ENCODE peak calls at places on chromosomes 7 and 10, in ten cellular contexts. One of them, this sample, is unnamed.

GRCh38 chr10:8487346-8487745 is 432.9 kb downstream of the GATA3 start:
- DNase-seq in endothelial cell of umbilical vein: no peak
- DNase-seq in colonic mucosa: no peak
- DNase-seq in kidney epithelial cell: no peak
- DNase-seq in HCT116: no peak
- DNase-seq in GM23338: no peak
- DNase-seq in osteoblast: no peak
- DNase-seq in transverse colon: no peak
- DNase-seq in heart left ventricle: no peak
- DNase-seq in psoas muscle: no peak
- DNase-seq in this sample: no peak

GRCh38 chr7:158409120-158409519 is 178.5 kb downstream of the PTPRN2 start:
- DNase-seq in colonic mucosa: no peak
- DNase-seq in GM23338: no peak
- DNase-seq in endothelial cell of umbilical vein: no peak
- DNase-seq in kidney epithelial cell: no peak
- DNase-seq in heart left ventricle: no peak
- DNase-seq in HCT116: no peak
- DNase-seq in psoas muscle: no peak
- DNase-seq in osteoblast: no peak
- DNase-seq in transverse colon: no peak
- DNase-seq in this sample: no peak

GRCh38 chr10:132786529-132787252 is 744 bp upstream of the NKX6-2 start:
- DNase-seq in endothelial cell of umbilical vein: no peak
- DNase-seq in kidney epithelial cell: no peak
- DNase-seq in colonic mucosa: no peak
- DNase-seq in HCT116: no peak
- DNase-seq in psoas muscle: no peak
- DNase-seq in transverse colon: no peak
- DNase-seq in heart left ventricle: no peak
- DNase-seq in GM23338: no peak
- DNase-seq in osteoblast: peak; percentile 91
- DNase-seq in this sample: peak; percentile 81

GRCh38 chr7:105759670-105760548 is 116.5 kb downstream of the ATXN7L1 start:
- DNase-seq in heart left ventricle: peak; percentile 16
- DNase-seq in HCT116: peak; percentile 45
- DNase-seq in GM23338: peak; percentile 77
- DNase-seq in kidney epithelial cell: no peak
- DNase-seq in transverse colon: peak; percentile 51
- DNase-seq in psoas muscle: no peak
- DNase-seq in osteoblast: no peak
- DNase-seq in endothelial cell of umbilical vein: peak; percentile 64
- DNase-seq in colonic mucosa: peak; percentile 63
- DNase-seq in this sample: no peak

GRCh38 chr7:151694828-151695580 is 175.3 kb upstream of the RHEB start:
- DNase-seq in endothelial cell of umbilical vein: no peak
- DNase-seq in colonic mucosa: peak; percentile 57
- DNase-seq in kidney epithelial cell: no peak
- DNase-seq in heart left ventricle: peak; percentile 84
- DNase-seq in HCT116: no peak
- DNase-seq in GM23338: no peak
- DNase-seq in transverse colon: no peak
- DNase-seq in osteoblast: peak; percentile 62
- DNase-seq in psoas muscle: peak; percentile 92
- DNase-seq in this sample: no peak

GRCh38 chr7:104059103-104059502 is 69.6 kb upstream of the RELN start:
- DNase-seq in HCT116: no peak
- DNase-seq in endothelial cell of umbilical vein: no peak
- DNase-seq in osteoblast: no peak
- DNase-seq in kidney epithelial cell: no peak
- DNase-seq in psoas muscle: no peak
- DNase-seq in colonic mucosa: no peak
- DNase-seq in transverse colon: no peak
- DNase-seq in heart left ventricle: no peak
- DNase-seq in GM23338: peak; percentile 14
- DNase-seq in this sample: no peak

GRCh38 chr7:5359344-5359743 is 64.3 kb downstream of the TNRC18 start:
- DNase-seq in kidney epithelial cell: no peak
- DNase-seq in HCT116: no peak
- DNase-seq in heart left ventricle: no peak
- DNase-seq in psoas muscle: no peak
- DNase-seq in GM23338: no peak
- DNase-seq in transverse colon: no peak
- DNase-seq in endothelial cell of umbilical vein: no peak
- DNase-seq in osteoblast: peak; percentile 72
- DNase-seq in colonic mucosa: no peak
- DNase-seq in this sample: no peak

GRCh38 chr7:2645274-2645868 is 13.6 kb downstream of the TTYH3 start:
- DNase-seq in GM23338: peak; percentile 60
- DNase-seq in psoas muscle: peak; percentile 59
- DNase-seq in HCT116: no peak
- DNase-seq in transverse colon: no peak
- DNase-seq in colonic mucosa: no peak
- DNase-seq in osteoblast: peak; percentile 91
- DNase-seq in endothelial cell of umbilical vein: no peak
- DNase-seq in kidney epithelial cell: no peak
- DNase-seq in heart left ventricle: no peak
- DNase-seq in this sample: peak; percentile 59

GRCh38 chr7:21305455-21306235 is 122.2 kb upstream of the SP4 start:
- DNase-seq in colonic mucosa: no peak
- DNase-seq in transverse colon: no peak
- DNase-seq in kidney epithelial cell: no peak
- DNase-seq in HCT116: no peak
- DNase-seq in osteoblast: no peak
- DNase-seq in psoas muscle: no peak
- DNase-seq in heart left ventricle: no peak
- DNase-seq in endothelial cell of umbilical vein: peak; percentile 75
- DNase-seq in GM23338: no peak
- DNase-seq in this sample: no peak

GRCh38 chr7:21304836-21305235 is 123.0 kb upstream of the SP4 start:
- DNase-seq in osteoblast: no peak
- DNase-seq in heart left ventricle: no peak
- DNase-seq in transverse colon: no peak
- DNase-seq in GM23338: peak; percentile 17
- DNase-seq in HCT116: no peak
- DNase-seq in endothelial cell of umbilical vein: no peak
- DNase-seq in colonic mucosa: no peak
- DNase-seq in kidney epithelial cell: no peak
- DNase-seq in psoas muscle: no peak
- DNase-seq in this sample: no peak

GRCh38 chr7:21299766-21300165 is 128.1 kb upstream of the SP4 start:
- DNase-seq in psoas muscle: no peak
- DNase-seq in osteoblast: no peak
- DNase-seq in heart left ventricle: no peak
- DNase-seq in endothelial cell of umbilical vein: no peak
- DNase-seq in HCT116: no peak
- DNase-seq in kidney epithelial cell: no peak
- DNase-seq in GM23338: no peak
- DNase-seq in colonic mucosa: no peak
- DNase-seq in transverse colon: no peak
- DNase-seq in this sample: no peak

DNA sequence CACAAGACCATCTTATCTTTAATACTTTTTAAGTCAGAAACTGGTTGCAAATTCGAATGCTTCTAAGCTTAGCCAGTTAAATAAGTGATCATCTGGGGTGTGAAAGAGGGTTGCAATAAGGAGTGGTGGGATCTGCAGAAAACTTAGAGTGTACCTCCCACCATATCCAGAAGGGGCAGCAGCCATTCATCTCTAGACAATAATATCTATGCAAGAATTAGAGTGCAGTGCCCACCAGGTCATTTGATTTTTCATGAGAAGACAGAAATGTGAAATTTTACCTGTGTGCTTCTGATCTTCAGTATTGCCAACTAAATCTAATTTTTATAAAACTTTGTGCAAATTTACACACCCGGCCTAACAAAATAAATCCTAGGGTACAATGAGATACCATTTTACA is 127.2 kb upstream of the SP4 start:
- DNase-seq in HCT116: peak; percentile 8
- DNase-seq in psoas muscle: no peak
- DNase-seq in heart left ventricle: no peak
- DNase-seq in endothelial cell of umbilical vein: no peak
- DNase-seq in colonic mucosa: no peak
- DNase-seq in GM23338: peak; percentile 35
- DNase-seq in osteoblast: peak; percentile 1
- DNase-seq in kidney epithelial cell: no peak
- DNase-seq in transverse colon: no peak
- DNase-seq in this sample: no peak
- TF ChIP-seq CTCF in HCT116: peak; percentile 58
- TF ChIP-seq CTCF in psoas muscle: no peak
- TF ChIP-seq CTCF in heart left ventricle: no peak
- TF ChIP-seq CTCF in endothelial cell of umbilical vein: peak; percentile 41
- TF ChIP-seq CTCF in colonic mucosa: no peak
- TF ChIP-seq CTCF in GM23338: peak; percentile 52
- TF ChIP-seq CTCF in osteoblast: no peak
- TF ChIP-seq CTCF in kidney epithelial cell: peak; percentile 32
- TF ChIP-seq CTCF in transverse colon: no peak
- TF ChIP-seq CTCF in this sample: no peak

GRCh38 chr10:122507661-122508060 is 46.3 kb downstream of the HTRA1 start:
- DNase-seq in endothelial cell of umbilical vein: no peak
- DNase-seq in heart left ventricle: no peak
- DNase-seq in GM23338: no peak
- DNase-seq in psoas muscle: no peak
- DNase-seq in HCT116: no peak
- DNase-seq in kidney epithelial cell: no peak
- DNase-seq in transverse colon: no peak
- DNase-seq in osteoblast: no peak
- DNase-seq in colonic mucosa: no peak
- DNase-seq in this sample: no peak
- H3K36me3 ChIP-seq in endothelial cell of umbilical vein: peaks cover 2% of the 10 kb centered on the region
- H3K36me3 ChIP-seq in heart left ventricle: peaks cover 6% of the 10 kb centered on the region
- H3K36me3 ChIP-seq in GM23338: no peaks in the 10 kb centered on the region
- H3K36me3 ChIP-seq in psoas muscle: no peaks in the 10 kb centered on the region
- H3K36me3 ChIP-seq in HCT116: no peaks in the 10 kb centered on the region
- H3K36me3 ChIP-seq in kidney epithelial cell: no peaks in the 10 kb centered on the region
- H3K36me3 ChIP-seq in transverse colon: no peaks in the 10 kb centered on the region
- H3K36me3 ChIP-seq in osteoblast: peaks cover 44% of the 10 kb centered on the region
- H3K36me3 ChIP-seq in colonic mucosa: no peaks in the 10 kb centered on the region
- H3K36me3 ChIP-seq in this sample: peaks cover 22% of the 10 kb centered on the region

GRCh38 chr10:60395711-60396110 is 6.0 kb upstream of the ANK3 start:
- DNase-seq in endothelial cell of umbilical vein: no peak
- DNase-seq in colonic mucosa: no peak
- DNase-seq in transverse colon: no peak
- DNase-seq in psoas muscle: no peak
- DNase-seq in HCT116: no peak
- DNase-seq in GM23338: no peak
- DNase-seq in osteoblast: no peak
- DNase-seq in kidney epithelial cell: no peak
- DNase-seq in heart left ventricle: no peak
- DNase-seq in this sample: no peak

GRCh38 chr10:60396766-60397165 is 7.1 kb upstream of the ANK3 start:
- DNase-seq in colonic mucosa: no peak
- DNase-seq in transverse colon: no peak
- DNase-seq in heart left ventricle: no peak
- DNase-seq in HCT116: no peak
- DNase-seq in psoas muscle: no peak
- DNase-seq in endothelial cell of umbilical vein: no peak
- DNase-seq in osteoblast: no peak
- DNase-seq in GM23338: no peak
- DNase-seq in kidney epithelial cell: no peak
- DNase-seq in this sample: no peak

GRCh38 chr10:60397792-60398191 is 8.1 kb upstream of the ANK3 start:
- DNase-seq in HCT116: no peak
- DNase-seq in kidney epithelial cell: no peak
- DNase-seq in GM23338: no peak
- DNase-seq in endothelial cell of umbilical vein: no peak
- DNase-seq in transverse colon: no peak
- DNase-seq in psoas muscle: no peak
- DNase-seq in colonic mucosa: no peak
- DNase-seq in osteoblast: no peak
- DNase-seq in heart left ventricle: no peak
- DNase-seq in this sample: no peak

GRCh38 chr10:60400366-60400765 is 10.7 kb upstream of the ANK3 start:
- DNase-seq in colonic mucosa: no peak
- DNase-seq in GM23338: no peak
- DNase-seq in osteoblast: no peak
- DNase-seq in psoas muscle: no peak
- DNase-seq in kidney epithelial cell: no peak
- DNase-seq in endothelial cell of umbilical vein: no peak
- DNase-seq in HCT116: no peak
- DNase-seq in transverse colon: no peak
- DNase-seq in heart left ventricle: no peak
- DNase-seq in this sample: no peak

DNA sequence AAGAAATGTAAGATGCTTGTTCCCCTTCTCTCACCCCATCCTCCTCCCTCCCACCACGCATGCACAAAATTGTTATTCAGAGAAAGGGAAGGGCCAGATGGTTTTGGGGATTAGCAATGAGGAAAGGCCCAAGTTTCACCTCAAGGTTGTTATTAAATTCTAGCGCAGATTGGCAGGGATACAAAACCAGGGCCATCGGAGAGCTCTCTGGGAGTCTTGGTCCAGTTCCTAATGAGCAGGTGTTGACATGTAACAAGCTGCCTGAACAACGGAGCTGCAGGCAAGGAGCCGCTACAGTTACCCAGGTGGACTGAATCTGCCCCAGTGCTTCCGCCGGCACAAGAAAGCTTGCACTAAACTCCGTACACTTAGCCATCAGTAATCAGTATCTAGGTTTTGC is 9.7 kb upstream of the ANK3 start:
- DNase-seq in transverse colon: no peak
- DNase-seq in colonic mucosa: no peak
- DNase-seq in endothelial cell of umbilical vein: no peak
- DNase-seq in heart left ventricle: no peak
- DNase-seq in HCT116: no peak
- DNase-seq in GM23338: peak; percentile 10
- DNase-seq in kidney epithelial cell: no peak
- DNase-seq in psoas muscle: no peak
- DNase-seq in osteoblast: no peak
- DNase-seq in this sample: no peak
- TF ChIP-seq CTCF in transverse colon: no peak
- TF ChIP-seq CTCF in colonic mucosa: no peak
- TF ChIP-seq CTCF in endothelial cell of umbilical vein: no peak
- TF ChIP-seq CTCF in heart left ventricle: no peak
- TF ChIP-seq CTCF in HCT116: no peak
- TF ChIP-seq CTCF in GM23338: no peak
- TF ChIP-seq CTCF in kidney epithelial cell: no peak
- TF ChIP-seq CTCF in psoas muscle: no peak
- TF ChIP-seq CTCF in osteoblast: no peak
- TF ChIP-seq CTCF in this sample: no peak

GRCh38 chr7:773622-773915 is 46.5 kb upstream of the PRKAR1B start:
- DNase-seq in kidney epithelial cell: no peak
- DNase-seq in transverse colon: no peak
- DNase-seq in GM23338: no peak
- DNase-seq in endothelial cell of umbilical vein: no peak
- DNase-seq in osteoblast: peak; percentile 69
- DNase-seq in HCT116: no peak
- DNase-seq in psoas muscle: no peak
- DNase-seq in colonic mucosa: no peak
- DNase-seq in heart left ventricle: no peak
- DNase-seq in this sample: no peak

GRCh38 chr7:772392-772791 is 45.3 kb upstream of the PRKAR1B start:
- DNase-seq in osteoblast: peak; percentile 51
- DNase-seq in psoas muscle: peak; percentile 41
- DNase-seq in transverse colon: no peak
- DNase-seq in colonic mucosa: no peak
- DNase-seq in heart left ventricle: no peak
- DNase-seq in HCT116: no peak
- DNase-seq in endothelial cell of umbilical vein: no peak
- DNase-seq in GM23338: no peak
- DNase-seq in kidney epithelial cell: no peak
- DNase-seq in this sample: no peak

GRCh38 chr7:772005-772294 is 44.9 kb upstream of the PRKAR1B start:
- DNase-seq in kidney epithelial cell: no peak
- DNase-seq in colonic mucosa: no peak
- DNase-seq in heart left ventricle: no peak
- DNase-seq in endothelial cell of umbilical vein: no peak
- DNase-seq in psoas muscle: no peak
- DNase-seq in transverse colon: no peak
- DNase-seq in osteoblast: no peak
- DNase-seq in HCT116: no peak
- DNase-seq in GM23338: no peak
- DNase-seq in this sample: no peak

GRCh38 chr7:774161-775109 is 47.4 kb upstream of the PRKAR1B start:
- DNase-seq in endothelial cell of umbilical vein: peak; percentile 34
- DNase-seq in kidney epithelial cell: no peak
- DNase-seq in psoas muscle: peak; percentile 80
- DNase-seq in HCT116: peak; percentile 7
- DNase-seq in colonic mucosa: peak; percentile 69
- DNase-seq in GM23338: peak; percentile 83
- DNase-seq in heart left ventricle: peak; percentile 52
- DNase-seq in osteoblast: peak; percentile 98
- DNase-seq in transverse colon: peak; percentile 73
- DNase-seq in this sample: peak; percentile 45

DNA sequence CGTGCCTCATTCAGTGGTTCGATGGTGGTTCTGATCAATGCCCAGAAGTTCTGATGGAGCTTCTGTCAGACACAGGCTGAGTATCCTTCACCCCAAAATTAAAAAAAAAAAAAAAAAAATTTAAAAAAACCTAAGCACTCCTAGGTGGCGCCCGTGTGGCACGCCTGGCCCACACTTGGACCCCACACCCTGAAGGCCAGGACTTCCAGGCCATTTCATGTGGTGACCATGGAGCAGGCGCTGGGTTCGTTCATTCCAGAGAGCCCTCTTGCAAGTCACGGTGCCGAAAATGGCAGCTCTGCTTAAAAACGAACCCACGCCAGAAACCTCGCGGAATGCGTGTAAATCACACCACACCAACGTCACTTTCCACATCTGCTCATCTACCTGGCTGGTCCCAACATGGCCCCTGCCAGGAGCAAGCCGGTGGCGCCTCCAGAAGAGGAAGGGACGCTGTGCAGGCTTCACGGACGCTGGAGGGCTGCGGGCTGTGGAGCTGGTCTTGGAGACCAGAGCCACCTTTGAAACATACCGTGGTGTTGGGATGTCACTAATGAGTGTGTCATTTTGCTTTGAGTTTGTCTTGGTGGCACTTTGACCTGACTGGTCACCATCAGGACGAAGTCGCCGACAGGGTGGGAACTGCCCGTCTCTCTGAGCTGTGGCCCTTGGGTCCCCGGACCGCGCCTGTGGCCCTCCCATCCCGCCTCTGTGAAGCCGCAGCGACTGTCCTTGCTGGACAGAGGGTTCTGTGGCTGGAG is 46.0 kb upstream of the PRKAR1B start:
- DNase-seq in GM23338: no peak
- DNase-seq in transverse colon: no peak
- DNase-seq in osteoblast: peak; percentile 71
- DNase-seq in endothelial cell of umbilical vein: no peak
- DNase-seq in psoas muscle: peak; percentile 24
- DNase-seq in kidney epithelial cell: no peak
- DNase-seq in HCT116: no peak
- DNase-seq in colonic mucosa: no peak
- DNase-seq in heart left ventricle: no peak
- DNase-seq in this sample: no peak
- H3K36me3 ChIP-seq in GM23338: peaks cover 6% of the 10 kb centered on the region
- H3K36me3 ChIP-seq in transverse colon: peaks cover 10% of the 10 kb centered on the region
- H3K36me3 ChIP-seq in osteoblast: peaks cover 13% of the 10 kb centered on the region
- H3K36me3 ChIP-seq in endothelial cell of umbilical vein: no peaks in the 10 kb centered on the region
- H3K36me3 ChIP-seq in psoas muscle: peaks cover 2% of the 10 kb centered on the region
- H3K36me3 ChIP-seq in kidney epithelial cell: no peaks in the 10 kb centered on the region
- H3K36me3 ChIP-seq in HCT116: peaks cover 10% of the 10 kb centered on the region
- H3K36me3 ChIP-seq in colonic mucosa: no peaks in the 10 kb centered on the region
- H3K36me3 ChIP-seq in heart left ventricle: no peaks in the 10 kb centered on the region
- H3K36me3 ChIP-seq in this sample: peaks cover 42% of the 10 kb centered on the region

This sample was measured in upper lobe of left lung.